ENCODE peak calls at places on chromosomes 3 and 15, in nine cellular contexts. One of them, this sample, is unnamed.

GRCh38 chr15:83435202-83435601 is 11.9 kb upstream of the SH3GL3 start:
- DNase-seq in transverse colon: no peak
- DNase-seq in IMR-90: no peak
- DNase-seq in fibroblast of lung: peak; percentile 40
- DNase-seq in neural crest cell: no peak
- DNase-seq in stomach: no peak
- DNase-seq in RWPE1: no peak
- DNase-seq in lower leg skin: no peak
- DNase-seq in choroid plexus epithelial cell: no peak
- DNase-seq in this sample: no peak

GRCh38 chr15:70519004-70519365 is 244.4 kb downstream of the UACA start:
- DNase-seq in transverse colon: no peak
- DNase-seq in IMR-90: no peak
- DNase-seq in fibroblast of lung: no peak
- DNase-seq in neural crest cell: no peak
- DNase-seq in stomach: no peak
- DNase-seq in RWPE1: no peak
- DNase-seq in lower leg skin: no peak
- DNase-seq in choroid plexus epithelial cell: no peak
- DNase-seq in this sample: no peak

GRCh38 chr3:45060165-45060897 is 34.2 kb downstream of the CLEC3B start:
- DNase-seq in transverse colon: no peak
- DNase-seq in IMR-90: no peak
- DNase-seq in fibroblast of lung: no peak
- DNase-seq in neural crest cell: no peak
- DNase-seq in stomach: no peak
- DNase-seq in RWPE1: no peak
- DNase-seq in lower leg skin: no peak
- DNase-seq in choroid plexus epithelial cell: no peak
- DNase-seq in this sample: no peak

GRCh38 chr15:31320022-31320421 is 6.6 kb upstream of the KLF13 start:
- DNase-seq in transverse colon: no peak
- DNase-seq in IMR-90: no peak
- DNase-seq in fibroblast of lung: no peak
- DNase-seq in neural crest cell: no peak
- DNase-seq in stomach: no peak
- DNase-seq in RWPE1: no peak
- DNase-seq in lower leg skin: no peak
- DNase-seq in choroid plexus epithelial cell: no peak
- DNase-seq in this sample: no peak

GRCh38 chr3:167851749-167852148 is 116.2 kb downstream of the SERPINI1 start:
- DNase-seq in transverse colon: no peak
- DNase-seq in IMR-90: no peak
- DNase-seq in fibroblast of lung: no peak
- DNase-seq in neural crest cell: no peak
- DNase-seq in stomach: no peak
- DNase-seq in RWPE1: no peak
- DNase-seq in lower leg skin: no peak
- DNase-seq in choroid plexus epithelial cell: no peak
- DNase-seq in this sample: no peak

GRCh38 chr15:88574062-88574461 is 27.6 kb upstream of the DET1 start:
- DNase-seq in transverse colon: no peak
- DNase-seq in IMR-90: no peak
- DNase-seq in fibroblast of lung: no peak
- DNase-seq in neural crest cell: no peak
- DNase-seq in stomach: no peak
- DNase-seq in RWPE1: no peak
- DNase-seq in lower leg skin: no peak
- DNase-seq in choroid plexus epithelial cell: no peak
- DNase-seq in this sample: no peak

GRCh38 chr3:33312361-33312760 is 35.1 kb downstream of the FBXL2 start:
- DNase-seq in transverse colon: no peak
- DNase-seq in IMR-90: peak; percentile 16
- DNase-seq in fibroblast of lung: peak; percentile 30
- DNase-seq in neural crest cell: no peak
- DNase-seq in stomach: no peak
- DNase-seq in RWPE1: no peak
- DNase-seq in lower leg skin: no peak
- DNase-seq in choroid plexus epithelial cell: peak; percentile 41
- DNase-seq in this sample: no peak

GRCh38 chr3:34070831-34071230 is 272.4 kb downstream of the PDCD6IP start:
- DNase-seq in transverse colon: no peak
- DNase-seq in IMR-90: no peak
- DNase-seq in fibroblast of lung: no peak
- DNase-seq in neural crest cell: no peak
- DNase-seq in stomach: no peak
- DNase-seq in RWPE1: no peak
- DNase-seq in lower leg skin: no peak
- DNase-seq in choroid plexus epithelial cell: no peak
- DNase-seq in this sample: no peak

GRCh38 chr3:51935886-51936755 is 5.6 kb downstream of the RRP9 start:
- DNase-seq in transverse colon: no peak
- DNase-seq in IMR-90: no peak
- DNase-seq in fibroblast of lung: no peak
- DNase-seq in neural crest cell: no peak
- DNase-seq in stomach: peak; percentile 22
- DNase-seq in RWPE1: no peak
- DNase-seq in lower leg skin: peak; percentile 65
- DNase-seq in choroid plexus epithelial cell: no peak
- DNase-seq in this sample: no peak

GRCh38 chr15:27770086-27770607 is 329.0 kb downstream of the OCA2 start:
- DNase-seq in transverse colon: no peak
- DNase-seq in IMR-90: no peak
- DNase-seq in fibroblast of lung: no peak
- DNase-seq in neural crest cell: no peak
- DNase-seq in stomach: no peak
- DNase-seq in RWPE1: no peak
- DNase-seq in lower leg skin: no peak
- DNase-seq in choroid plexus epithelial cell: no peak
- DNase-seq in this sample: no peak

GRCh38 chr3:45225465-45226205 is 452 bp downstream of the TMEM158 start:
- DNase-seq in transverse colon: no peak
- DNase-seq in IMR-90: no peak
- DNase-seq in fibroblast of lung: no peak
- DNase-seq in neural crest cell: peak; percentile 22
- DNase-seq in stomach: no peak
- DNase-seq in RWPE1: no peak
- DNase-seq in lower leg skin: no peak
- DNase-seq in choroid plexus epithelial cell: peak; percentile 46
- DNase-seq in this sample: peak; percentile 22

GRCh38 chr3:172853911-172854648 is 103.6 kb downstream of the ECT2 start:
- DNase-seq in transverse colon: no peak
- DNase-seq in IMR-90: no peak
- DNase-seq in fibroblast of lung: no peak
- DNase-seq in neural crest cell: no peak
- DNase-seq in stomach: no peak
- DNase-seq in RWPE1: no peak
- DNase-seq in lower leg skin: no peak
- DNase-seq in choroid plexus epithelial cell: no peak
- DNase-seq in this sample: no peak

GRCh38 chr15:70247281-70247680 is 149.6 kb upstream of the TLE3 start:
- DNase-seq in transverse colon: peak; percentile 4
- DNase-seq in IMR-90: no peak
- DNase-seq in fibroblast of lung: no peak
- DNase-seq in neural crest cell: no peak
- DNase-seq in stomach: no peak
- DNase-seq in RWPE1: no peak
- DNase-seq in lower leg skin: peak; percentile 63
- DNase-seq in choroid plexus epithelial cell: no peak
- DNase-seq in this sample: no peak

GRCh38 chr3:171811059-171811912 is 1.0 kb upstream of the PLD1 start:
- DNase-seq in transverse colon: no peak
- DNase-seq in IMR-90: peak; percentile 99
- DNase-seq in fibroblast of lung: peak; percentile 99
- DNase-seq in neural crest cell: no peak
- DNase-seq in stomach: no peak
- DNase-seq in RWPE1: peak; percentile 91
- DNase-seq in lower leg skin: no peak
- DNase-seq in choroid plexus epithelial cell: peak; percentile 99
- DNase-seq in this sample: peak; percentile 97

GRCh38 chr3:136070334-136070733 is 104.8 kb downstream of the PPP2R3A start:
- DNase-seq in transverse colon: no peak
- DNase-seq in IMR-90: peak; percentile 92
- DNase-seq in fibroblast of lung: peak; percentile 66
- DNase-seq in neural crest cell: no peak
- DNase-seq in stomach: no peak
- DNase-seq in RWPE1: peak; percentile 69
- DNase-seq in lower leg skin: no peak
- DNase-seq in choroid plexus epithelial cell: peak; percentile 73
- DNase-seq in this sample: peak; percentile 48

GRCh38 chr15:31101262-31102048 is at the start of gene TRPM1:
- DNase-seq in transverse colon: no peak
- DNase-seq in IMR-90: no peak
- DNase-seq in fibroblast of lung: no peak
- DNase-seq in neural crest cell: no peak
- DNase-seq in stomach: no peak
- DNase-seq in RWPE1: no peak
- DNase-seq in lower leg skin: peak; percentile 79
- DNase-seq in choroid plexus epithelial cell: no peak
- DNase-seq in this sample: no peak

GRCh38 chr3:122560680-122561079 is 3.4 kb downstream of the PARP9 start:
- DNase-seq in transverse colon: peak; percentile 56
- DNase-seq in IMR-90: peak; percentile 71
- DNase-seq in fibroblast of lung: peak; percentile 79
- DNase-seq in neural crest cell: peak; percentile 41
- DNase-seq in stomach: peak; percentile 55
- DNase-seq in RWPE1: peak; percentile 57
- DNase-seq in lower leg skin: no peak
- DNase-seq in choroid plexus epithelial cell: peak; percentile 86
- DNase-seq in this sample: peak; percentile 75

GRCh38 chr3:64484289-64484992 is 203.4 kb downstream of the ADAMTS9 start:
- DNase-seq in transverse colon: peak; percentile 78
- DNase-seq in IMR-90: peak; percentile 80
- DNase-seq in fibroblast of lung: peak; percentile 82
- DNase-seq in neural crest cell: peak; percentile 94
- DNase-seq in stomach: peak; percentile 84
- DNase-seq in RWPE1: peak; percentile 66
- DNase-seq in lower leg skin: peak; percentile 95
- DNase-seq in choroid plexus epithelial cell: peak; percentile 89
- DNase-seq in this sample: peak; percentile 81

GRCh38 chr3:127235706-127236105 is 42.8 kb downstream of the PRR23E start:
- DNase-seq in transverse colon: no peak
- DNase-seq in IMR-90: no peak
- DNase-seq in fibroblast of lung: no peak
- DNase-seq in neural crest cell: no peak
- DNase-seq in stomach: no peak
- DNase-seq in RWPE1: no peak
- DNase-seq in lower leg skin: no peak
- DNase-seq in choroid plexus epithelial cell: no peak
- DNase-seq in this sample: no peak

GRCh38 chr15:93082861-93083260 is 6.2 kb downstream of the RGMA start:
- DNase-seq in transverse colon: no peak
- DNase-seq in IMR-90: no peak
- DNase-seq in fibroblast of lung: no peak
- DNase-seq in neural crest cell: no peak
- DNase-seq in stomach: no peak
- DNase-seq in RWPE1: no peak
- DNase-seq in lower leg skin: no peak
- DNase-seq in choroid plexus epithelial cell: no peak
- DNase-seq in this sample: no peak

GRCh38 chr3:107884719-107885460 is 205.9 kb downstream of the CD47 start:
- DNase-seq in transverse colon: no peak
- DNase-seq in IMR-90: peak; percentile 61
- DNase-seq in fibroblast of lung: peak; percentile 66
- DNase-seq in neural crest cell: no peak
- DNase-seq in stomach: no peak
- DNase-seq in RWPE1: no peak
- DNase-seq in lower leg skin: no peak
- DNase-seq in choroid plexus epithelial cell: peak; percentile 33
- DNase-seq in this sample: peak; percentile 13
- TF ChIP-seq CTCF in transverse colon: no peak
- TF ChIP-seq CTCF in IMR-90: no peak
- TF ChIP-seq CTCF in fibroblast of lung: no peak
- TF ChIP-seq CTCF in neural crest cell: peak; percentile 37
- TF ChIP-seq CTCF in stomach: no peak
- TF ChIP-seq CTCF in RWPE1: no peak
- TF ChIP-seq CTCF in lower leg skin: no peak
- TF ChIP-seq CTCF in choroid plexus epithelial cell: peak; percentile 24
- TF ChIP-seq CTCF in this sample: no peak

GRCh38 chr3:144403040-144403457 is 431.4 kb downstream of the DIPK2A start:
- DNase-seq in transverse colon: no peak
- DNase-seq in IMR-90: no peak
- DNase-seq in fibroblast of lung: peak; percentile 23
- DNase-seq in neural crest cell: no peak
- DNase-seq in stomach: no peak
- DNase-seq in RWPE1: no peak
- DNase-seq in lower leg skin: no peak
- DNase-seq in choroid plexus epithelial cell: peak; percentile 49
- DNase-seq in this sample: no peak
- TF ChIP-seq CTCF in transverse colon: no peak
- TF ChIP-seq CTCF in IMR-90: no peak
- TF ChIP-seq CTCF in fibroblast of lung: no peak
- TF ChIP-seq CTCF in neural crest cell: no peak
- TF ChIP-seq CTCF in stomach: no peak
- TF ChIP-seq CTCF in RWPE1: no peak
- TF ChIP-seq CTCF in lower leg skin: no peak
- TF ChIP-seq CTCF in choroid plexus epithelial cell: no peak
- TF ChIP-seq CTCF in this sample: no peak

DNA sequence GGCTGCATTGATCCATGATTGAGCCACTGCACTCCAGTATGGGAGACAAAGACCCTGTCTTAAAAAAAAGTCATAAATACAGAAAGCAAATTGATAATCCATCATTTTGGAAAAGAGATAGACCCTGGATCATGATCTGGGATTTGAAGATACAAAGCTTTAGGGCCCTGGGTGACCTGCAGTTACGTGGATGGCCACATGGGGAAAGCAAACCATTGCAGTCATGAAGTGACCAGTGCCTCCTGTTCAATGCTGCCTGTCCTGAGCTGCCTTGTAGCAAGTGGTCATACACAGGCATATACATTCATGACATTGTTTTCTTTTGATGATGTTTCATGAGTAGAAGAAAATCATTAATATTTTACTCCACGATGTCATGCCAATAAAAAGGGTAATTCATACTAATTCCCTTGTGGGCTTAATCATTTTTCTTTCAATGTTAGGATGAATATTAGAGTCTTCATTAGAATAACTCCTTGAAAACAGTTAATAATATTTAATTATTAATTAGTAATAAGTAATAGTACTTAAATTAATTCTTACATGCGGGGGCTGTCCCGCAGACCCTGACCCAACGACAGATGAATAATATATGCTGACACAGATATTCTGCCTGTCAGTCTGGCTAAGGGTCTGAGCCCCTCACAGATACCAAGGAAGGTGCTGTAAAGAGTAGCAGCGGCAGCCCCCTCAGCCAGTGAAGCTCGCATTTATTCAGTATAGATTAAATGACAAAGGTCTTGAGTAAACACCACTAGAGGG is 109.0 kb upstream of the UNC13C start:
- DNase-seq in transverse colon: no peak
- DNase-seq in IMR-90: no peak
- DNase-seq in fibroblast of lung: no peak
- DNase-seq in neural crest cell: peak; percentile 7
- DNase-seq in stomach: no peak
- DNase-seq in RWPE1: peak; percentile 5
- DNase-seq in lower leg skin: no peak
- DNase-seq in choroid plexus epithelial cell: no peak
- DNase-seq in this sample: peak; percentile 38
- TF ChIP-seq CTCF in transverse colon: no peak
- TF ChIP-seq CTCF in IMR-90: no peak
- TF ChIP-seq CTCF in fibroblast of lung: peak; percentile 3
- TF ChIP-seq CTCF in neural crest cell: peak; percentile 49
- TF ChIP-seq CTCF in stomach: no peak
- TF ChIP-seq CTCF in RWPE1: peak; percentile 28
- TF ChIP-seq CTCF in lower leg skin: no peak
- TF ChIP-seq CTCF in choroid plexus epithelial cell: peak; percentile 6
- TF ChIP-seq CTCF in this sample: peak; percentile 39

GRCh38 chr3:66638717-66639116 is 137.9 kb upstream of the LRIG1 start:
- DNase-seq in transverse colon: no peak
- DNase-seq in IMR-90: no peak
- DNase-seq in fibroblast of lung: no peak
- DNase-seq in neural crest cell: no peak
- DNase-seq in stomach: no peak
- DNase-seq in RWPE1: no peak
- DNase-seq in lower leg skin: no peak
- DNase-seq in choroid plexus epithelial cell: peak; percentile 12
- DNase-seq in this sample: peak; percentile 5
- TF ChIP-seq CTCF in transverse colon: no peak
- TF ChIP-seq CTCF in IMR-90: no peak
- TF ChIP-seq CTCF in fibroblast of lung: no peak
- TF ChIP-seq CTCF in neural crest cell: peak; percentile 45
- TF ChIP-seq CTCF in stomach: no peak
- TF ChIP-seq CTCF in RWPE1: no peak
- TF ChIP-seq CTCF in lower leg skin: no peak
- TF ChIP-seq CTCF in choroid plexus epithelial cell: peak; percentile 30
- TF ChIP-seq CTCF in this sample: no peak

This sample was measured in MCF 10A.